ENCODE peak calls at places on chromosomes 13 and 19, in nine cellular contexts. One of them, this sample, is unnamed.

GRCh38 chr13:107138987-107139386 is 571.0 kb upstream of the ARGLU1 start:
- DNase-seq in breast epithelium: no peak
- DNase-seq in transverse colon: no peak
- DNase-seq in GM12892: no peak
- DNase-seq in GM12891: no peak
- DNase-seq in H1: no peak
- DNase-seq in HCT116: no peak
- DNase-seq in GM12878: no peak
- DNase-seq in GM23338: no peak
- DNase-seq in this sample: no peak

GRCh38 chr13:50080158-50080855 is 65.1 kb downstream of the KCNRG start:
- DNase-seq in GM12892: no peak
- DNase-seq in GM23338: peak
- DNase-seq in HCT116: no peak
- DNase-seq in breast epithelium: no peak
- DNase-seq in GM12891: no peak
- DNase-seq in GM12878: no peak
- DNase-seq in H1: no peak
- DNase-seq in transverse colon: peak
- DNase-seq in this sample: no peak

GRCh38 chr13:86085890-86086289 is 286.7 kb upstream of the SLITRK6 start:
- DNase-seq in HCT116: no peak
- DNase-seq in GM12891: no peak
- DNase-seq in GM12878: no peak
- DNase-seq in GM23338: no peak
- DNase-seq in H1: no peak
- DNase-seq in transverse colon: no peak
- DNase-seq in GM12892: no peak
- DNase-seq in breast epithelium: no peak
- DNase-seq in this sample: no peak

GRCh38 chr19:29653398-29653797 is 11.9 kb upstream of the PLEKHF1 start:
- DNase-seq in GM23338: no peak
- DNase-seq in transverse colon: no peak
- DNase-seq in GM12892: no peak
- DNase-seq in GM12878: no peak
- DNase-seq in breast epithelium: no peak
- DNase-seq in HCT116: no peak
- DNase-seq in GM12891: no peak
- DNase-seq in H1: no peak
- DNase-seq in this sample: no peak

GRCh38 chr19:33429891-33430673 is 56.6 kb downstream of the CEBPG start:
- DNase-seq in GM12891: no peak
- DNase-seq in H1: no peak
- DNase-seq in GM12878: no peak
- DNase-seq in GM23338: no peak
- DNase-seq in breast epithelium: peak
- DNase-seq in GM12892: no peak
- DNase-seq in transverse colon: no peak
- DNase-seq in HCT116: no peak
- DNase-seq in this sample: no peak

GRCh38 chr13:110801044-110801443 is 87.5 kb downstream of the ING1 start:
- DNase-seq in HCT116: no peak
- DNase-seq in GM23338: no peak
- DNase-seq in H1: no peak
- DNase-seq in transverse colon: no peak
- DNase-seq in breast epithelium: no peak
- DNase-seq in GM12892: no peak
- DNase-seq in GM12878: no peak
- DNase-seq in GM12891: no peak
- DNase-seq in this sample: no peak

GRCh38 chr19:39539165-39539518 is 819 bp downstream of the EID2 start:
- DNase-seq in GM12892: no peak
- DNase-seq in GM12878: no peak
- DNase-seq in breast epithelium: no peak
- DNase-seq in GM23338: peak
- DNase-seq in transverse colon: no peak
- DNase-seq in HCT116: no peak
- DNase-seq in H1: no peak
- DNase-seq in GM12891: no peak
- DNase-seq in this sample: no peak

GRCh38 chr19:7168941-7169340 is 99.4 kb downstream of the ZNF557 start:
- DNase-seq in GM12878: no peak
- DNase-seq in transverse colon: no peak
- DNase-seq in breast epithelium: no peak
- DNase-seq in GM23338: no peak
- DNase-seq in HCT116: no peak
- DNase-seq in GM12892: no peak
- DNase-seq in GM12891: no peak
- DNase-seq in H1: no peak
- DNase-seq in this sample: no peak

GRCh38 chr13:51801631-51802099 is 2.3 kb downstream of the DHRS12 start:
- DNase-seq in breast epithelium: peak
- DNase-seq in transverse colon: peak
- DNase-seq in H1: no peak
- DNase-seq in GM23338: no peak
- DNase-seq in GM12878: no peak
- DNase-seq in GM12891: no peak
- DNase-seq in HCT116: no peak
- DNase-seq in GM12892: no peak
- DNase-seq in this sample: no peak

GRCh38 chr19:45667620-45668341 is at the start of gene GIPR:
- DNase-seq in GM12891: no peak
- DNase-seq in GM23338: peak
- DNase-seq in GM12892: peak
- DNase-seq in H1: no peak
- DNase-seq in transverse colon: peak
- DNase-seq in breast epithelium: no peak
- DNase-seq in HCT116: peak
- DNase-seq in GM12878: no peak
- DNase-seq in this sample: peak

GRCh38 chr19:42396248-42396541 is 6.1 kb upstream of the CNFN start:
- DNase-seq in GM23338: peak
- DNase-seq in breast epithelium: no peak
- DNase-seq in GM12878: no peak
- DNase-seq in H1: no peak
- DNase-seq in GM12891: no peak
- DNase-seq in HCT116: no peak
- DNase-seq in GM12892: no peak
- DNase-seq in transverse colon: no peak
- DNase-seq in this sample: peak

GRCh38 chr13:112065521-112065866 is 1.5 kb upstream of the SOX1 start:
- DNase-seq in GM23338: no peak
- DNase-seq in GM12892: no peak
- DNase-seq in transverse colon: no peak
- DNase-seq in breast epithelium: no peak
- DNase-seq in GM12878: no peak
- DNase-seq in H1: no peak
- DNase-seq in HCT116: no peak
- DNase-seq in GM12891: no peak
- DNase-seq in this sample: no peak

GRCh38 chr13:21745307-21745706 is 74.4 kb downstream of the FGF9 start:
- DNase-seq in GM12892: no peak
- DNase-seq in HCT116: no peak
- DNase-seq in H1: no peak
- DNase-seq in GM12878: no peak
- DNase-seq in GM23338: no peak
- DNase-seq in breast epithelium: no peak
- DNase-seq in GM12891: no peak
- DNase-seq in transverse colon: no peak
- DNase-seq in this sample: no peak

GRCh38 chr13:21752501-21752900 is 81.6 kb downstream of the FGF9 start:
- DNase-seq in HCT116: no peak
- DNase-seq in GM12878: no peak
- DNase-seq in GM12891: no peak
- DNase-seq in breast epithelium: no peak
- DNase-seq in transverse colon: no peak
- DNase-seq in GM12892: no peak
- DNase-seq in H1: no peak
- DNase-seq in GM23338: no peak
- DNase-seq in this sample: no peak

GRCh38 chr13:21753117-21753729 is 82.3 kb downstream of the FGF9 start:
- DNase-seq in transverse colon: no peak
- DNase-seq in GM12892: no peak
- DNase-seq in H1: no peak
- DNase-seq in HCT116: no peak
- DNase-seq in GM23338: no peak
- DNase-seq in GM12891: no peak
- DNase-seq in breast epithelium: no peak
- DNase-seq in GM12878: no peak
- DNase-seq in this sample: no peak

GRCh38 chr13:21747456-21747855 is 76.6 kb downstream of the FGF9 start:
- DNase-seq in GM23338: no peak
- DNase-seq in GM12878: no peak
- DNase-seq in GM12891: no peak
- DNase-seq in breast epithelium: no peak
- DNase-seq in transverse colon: no peak
- DNase-seq in HCT116: no peak
- DNase-seq in H1: no peak
- DNase-seq in GM12892: no peak
- DNase-seq in this sample: no peak

GRCh38 chr13:21749410-21749809 is 78.5 kb downstream of the FGF9 start:
- DNase-seq in breast epithelium: no peak
- DNase-seq in H1: no peak
- DNase-seq in GM23338: no peak
- DNase-seq in GM12891: no peak
- DNase-seq in GM12878: no peak
- DNase-seq in HCT116: no peak
- DNase-seq in GM12892: no peak
- DNase-seq in transverse colon: no peak
- DNase-seq in this sample: no peak
- TF ChIP-seq POLR2AphosphoS5 in breast epithelium: no peak
- TF ChIP-seq POLR2AphosphoS5 in H1: no peak
- TF ChIP-seq POLR2AphosphoS5 in GM23338: no peak
- TF ChIP-seq POLR2AphosphoS5 in GM12891: no peak
- TF ChIP-seq POLR2AphosphoS5 in GM12878: no peak
- TF ChIP-seq POLR2AphosphoS5 in HCT116: no peak
- TF ChIP-seq POLR2AphosphoS5 in GM12892: no peak
- TF ChIP-seq POLR2AphosphoS5 in transverse colon: no peak
- TF ChIP-seq POLR2AphosphoS5 in this sample: no peak

DNA sequence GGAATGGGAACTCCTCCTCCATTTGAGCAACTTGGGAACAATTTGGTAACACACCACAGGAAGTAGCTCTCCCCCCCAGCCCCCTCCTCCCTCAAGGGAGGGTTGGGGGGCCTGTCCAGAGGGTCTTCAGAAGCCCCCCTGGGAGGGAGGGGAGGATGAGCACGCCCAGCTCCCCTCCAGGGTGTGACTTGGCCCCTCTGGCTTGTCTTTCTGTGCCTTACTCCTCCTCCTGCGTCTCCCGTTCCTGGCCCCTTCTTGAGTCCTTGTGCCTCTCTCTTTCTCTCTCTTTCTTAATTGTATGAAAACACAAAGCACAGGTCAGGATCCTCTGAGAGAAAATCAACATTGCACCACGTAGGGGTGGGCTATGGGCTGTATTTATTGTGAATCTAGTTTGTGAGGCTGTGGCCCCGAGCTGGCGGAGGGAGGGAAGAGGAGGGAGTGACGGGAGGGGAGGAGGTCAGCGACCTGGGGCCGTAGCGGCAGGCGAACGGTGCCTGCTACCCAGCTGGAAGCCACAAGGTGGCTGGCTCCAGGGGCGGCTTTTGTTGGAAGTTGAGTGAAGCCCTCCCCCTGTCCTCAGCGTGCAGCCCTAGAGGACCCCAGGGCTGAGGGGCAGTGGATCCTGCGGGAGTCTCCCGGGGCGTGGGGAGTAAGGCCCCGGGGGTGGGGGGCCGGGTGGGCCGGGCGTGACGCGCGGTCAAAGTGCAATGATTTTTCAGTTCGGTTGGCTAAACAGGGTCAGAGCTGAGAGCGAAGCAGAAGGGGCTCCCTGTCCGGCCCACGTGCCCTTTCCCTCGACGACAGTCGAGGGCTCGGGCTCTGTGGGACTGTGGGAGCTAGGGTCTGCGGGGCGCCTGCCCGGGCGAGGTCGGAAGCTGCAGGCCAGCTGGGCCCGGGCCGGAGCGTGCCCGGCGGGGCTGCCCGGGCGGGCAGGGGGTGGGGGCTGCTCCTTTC is 6.4 kb downstream of the LYL1 start:
- DNase-seq in breast epithelium: no peak
- DNase-seq in GM12892: no peak
- DNase-seq in H1: no peak
- DNase-seq in GM12878: no peak
- DNase-seq in GM12891: no peak
- DNase-seq in transverse colon: no peak
- DNase-seq in GM23338: peak
- DNase-seq in HCT116: no peak
- DNase-seq in this sample: peak
- TF ChIP-seq POLR2AphosphoS5 in breast epithelium: no peak
- TF ChIP-seq POLR2AphosphoS5 in GM12892: no peak
- TF ChIP-seq POLR2AphosphoS5 in H1: no peak
- TF ChIP-seq POLR2AphosphoS5 in GM12878: no peak
- TF ChIP-seq POLR2AphosphoS5 in GM12891: no peak
- TF ChIP-seq POLR2AphosphoS5 in transverse colon: no peak
- TF ChIP-seq POLR2AphosphoS5 in GM23338: no peak
- TF ChIP-seq POLR2AphosphoS5 in HCT116: no peak
- TF ChIP-seq POLR2AphosphoS5 in this sample: no peak

GRCh38 chr19:10295305-10295846 is 5.6 kb downstream of the ICAM5 start:
- DNase-seq in GM23338: peak
- DNase-seq in GM12892: peak
- DNase-seq in breast epithelium: no peak
- DNase-seq in HCT116: no peak
- DNase-seq in H1: no peak
- DNase-seq in GM12878: no peak
- DNase-seq in transverse colon: peak
- DNase-seq in GM12891: peak
- DNase-seq in this sample: peak
- TF ChIP-seq POLR2AphosphoS5 in GM23338: no peak
- TF ChIP-seq POLR2AphosphoS5 in GM12892: no peak
- TF ChIP-seq POLR2AphosphoS5 in breast epithelium: no peak
- TF ChIP-seq POLR2AphosphoS5 in HCT116: no peak
- TF ChIP-seq POLR2AphosphoS5 in H1: no peak
- TF ChIP-seq POLR2AphosphoS5 in GM12878: peak
- TF ChIP-seq POLR2AphosphoS5 in transverse colon: no peak
- TF ChIP-seq POLR2AphosphoS5 in GM12891: no peak
- TF ChIP-seq POLR2AphosphoS5 in this sample: peak

DNA sequence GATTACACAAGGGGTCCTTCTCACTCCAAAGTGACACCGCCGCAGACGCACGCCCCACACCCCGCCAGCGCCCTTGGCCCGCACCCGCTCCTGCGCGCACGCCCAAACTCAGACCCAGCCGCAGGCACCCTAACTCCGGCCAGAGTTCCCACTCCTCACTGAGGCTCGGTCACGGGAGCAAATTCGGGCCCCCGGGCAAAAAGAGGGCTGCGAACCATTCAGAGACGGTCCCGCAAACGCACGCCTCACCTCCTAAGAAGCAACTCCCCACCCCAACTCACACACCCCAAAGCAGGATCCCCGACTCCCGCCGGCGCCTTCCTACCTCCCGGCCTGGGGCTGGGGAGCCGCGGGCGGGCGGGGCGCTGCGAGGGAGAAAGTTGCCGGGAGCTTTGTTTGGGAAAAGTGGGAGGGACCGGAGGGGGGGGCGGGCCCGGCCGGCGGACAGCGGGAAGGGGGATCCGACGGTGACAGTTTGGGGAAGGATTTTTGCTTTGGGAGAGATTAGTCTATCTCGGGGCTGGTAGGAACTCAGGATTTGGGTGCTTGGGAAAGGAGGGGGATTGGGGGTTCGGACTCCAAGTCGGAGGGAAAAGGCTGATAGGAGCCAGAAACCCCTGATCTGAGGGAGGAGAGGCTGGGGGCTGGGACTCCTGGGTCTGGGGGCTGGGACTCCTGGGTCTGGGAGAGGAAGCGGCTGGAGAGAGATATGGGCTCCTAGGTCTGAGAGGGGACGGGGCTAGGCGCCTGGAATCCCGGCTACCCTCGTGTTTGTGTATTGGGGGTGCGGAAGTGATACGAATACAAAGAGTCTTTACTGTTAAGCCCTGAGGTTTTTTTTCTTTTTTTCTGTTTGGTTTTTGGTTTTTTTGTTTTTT is at the start of gene TEAD2:
- DNase-seq in GM12891: no peak
- DNase-seq in GM12892: no peak
- DNase-seq in GM23338: peak
- DNase-seq in H1: no peak
- DNase-seq in HCT116: no peak
- DNase-seq in breast epithelium: no peak
- DNase-seq in GM12878: no peak
- DNase-seq in transverse colon: peak
- DNase-seq in this sample: peak
- TF ChIP-seq POLR2AphosphoS5 in GM12891: no peak
- TF ChIP-seq POLR2AphosphoS5 in GM12892: no peak
- TF ChIP-seq POLR2AphosphoS5 in GM23338: peak
- TF ChIP-seq POLR2AphosphoS5 in H1: peak
- TF ChIP-seq POLR2AphosphoS5 in HCT116: peak
- TF ChIP-seq POLR2AphosphoS5 in breast epithelium: peak
- TF ChIP-seq POLR2AphosphoS5 in GM12878: no peak
- TF ChIP-seq POLR2AphosphoS5 in transverse colon: peak
- TF ChIP-seq POLR2AphosphoS5 in this sample: peak